ENCODE peak calls at places on chromosome 11, in four cellular contexts. K, F, A and S are unnamed samples.

GRCh38 chr11:65613091-65613928 is 711 bp downstream of the MAP3K11 start:
- DNase-seq in K (no peak), A (no peak), F (no peak), S (peak)

GRCh38 chr11:65853249-65853979 is 4.6 kb downstream of the CFL1 start:
- DNase-seq in A (no peak), F (no peak), K (no peak), S (no peak)

GRCh38 chr11:926341-926916 is 759 bp downstream of the AP2A2 start:
- DNase-seq in A (peak), F (peak), K (peak), S (peak)

GRCh38 chr11:35852056-35852455 is 91.8 kb upstream of the LDLRAD3 start:
- DNase-seq in K (peak), A (no peak), F (no peak), S (peak)

GRCh38 chr11:115080923-115081322 is 402.6 kb downstream of the NXPE2 start:
- DNase-seq in K (no peak), F (no peak), A (no peak), S (no peak)

GRCh38 chr11:120532511-120533196 is 21.1 kb downstream of the GRIK4 start:
- DNase-seq in A (no peak), K (peak), F (no peak), S (peak)

GRCh38 chr11:91912322-91912721 is 312.3 kb upstream of the FAT3 start:
- DNase-seq in K (no peak), F (no peak), A (no peak), S (no peak)

GRCh38 chr11:109371444-109372176 is 50.4 kb upstream of the C11orf87 start:
- DNase-seq in A (no peak), F (no peak), K (no peak), S (no peak)

GRCh38 chr11:64119748-64120147 is 46.2 kb downstream of the MACROD1 start:
- DNase-seq in K (no peak), F (no peak), A (no peak), S (no peak)

GRCh38 chr11:133892584-133893380 is 47.5 kb upstream of the SPATA19 start:
- DNase-seq in K (no peak), A (no peak), F (no peak), S (no peak)

GRCh38 chr11:88421530-88421929 is 84.0 kb upstream of the CTSC start:
- DNase-seq in A (no peak), F (no peak), K (peak), S (peak)

GRCh38 chr11:93209476-93209875 is 11.7 kb upstream of the SLC36A4 start:
- DNase-seq in A (no peak), K (no peak), F (no peak), S (no peak)

GRCh38 chr11:10641314-10642206 is 52.0 kb downstream of the IRAG1 start:
- DNase-seq in K (no peak), F (no peak), A (no peak), S (no peak)

GRCh38 chr11:46298699-46299424 is 21.4 kb downstream of the CREB3L1 start:
- DNase-seq in F (no peak), K (peak), A (no peak), S (no peak)